ENCODE peak calls at places on chromosomes 2 and 18, in seven cellular contexts. I is progenitor cell of endocrine pancreas; H is type B pancreatic cell; A is bronchial epithelial cell; D is NCI-H82; J is DMS153; U is activated naive CD8-positive, alpha-beta T cell treated with anti-CD3 and anti-CD28 coated beads, Interleukin-2, amount 50 U/mL, for 24 hours. N is an unnamed sample.

GRCh38 chr2:172735646-172736418 is at the start of gene RAPGEF4:
- DNase-seq in J (no peak), D (peak), U (peak), A (no peak), I (peak), H (no peak), N (no peak)

GRCh38 chr18:72762505-72763122 is 105.2 kb downstream of the NETO1 start:
- DNase-seq in A (peak), U (no peak), D (peak), H (no peak), I (no peak), J (peak), N (no peak)

GRCh38 chr18:8841781-8842485 is 136.6 kb downstream of the MTCL1 start:
- DNase-seq in J (no peak), U (no peak), H (no peak), I (no peak), D (no peak), A (peak), N (no peak)

GRCh38 chr2:10346929-10347558 is 44.3 kb downstream of the HPCAL1 start:
- DNase-seq in D (no peak), U (no peak), A (no peak), I (no peak), H (no peak), J (no peak), N (no peak)

GRCh38 chr2:37569986-37570688 is 101.3 kb downstream of the CDC42EP3 start:
- DNase-seq in H (no peak), I (no peak), A (peak), D (no peak), J (no peak), U (no peak), N (no peak)

GRCh38 chr2:108145551-108145950 is 94.2 kb upstream of the SULT1C3 start:
- DNase-seq in U (no peak), I (no peak), A (peak), D (peak), J (no peak), H (no peak), N (no peak)

GRCh38 chr2:69755862-69756467 is 14.0 kb downstream of the ANXA4 start:
- DNase-seq in U (no peak), J (no peak), H (no peak), I (no peak), D (no peak), A (peak), N (no peak)

GRCh38 chr2:231710751-231711676 is 2.7 kb downstream of the PTMA start:
- DNase-seq in D (peak), H (no peak), I (no peak), U (peak), J (no peak), A (no peak), N (no peak)

GRCh38 chr2:118047273-118047898 is 33.5 kb upstream of the CCDC93 start:
- DNase-seq in J (peak), A (peak), H (no peak), U (no peak), I (no peak), D (no peak), N (no peak)

GRCh38 chr2:120382541-120383144 is 36.7 kb downstream of the INHBB start:
- DNase-seq in D (no peak), J (no peak), A (no peak), H (no peak), I (no peak), U (no peak), N (no peak)

GRCh38 chr2:172783091-172783898 is 47.6 kb downstream of the RAPGEF4 start:
- DNase-seq in H (no peak), A (peak), D (no peak), I (no peak), U (no peak), J (no peak), N (no peak)

GRCh38 chr2:30394096-30394495 is 53.0 kb upstream of the LCLAT1 start:
- DNase-seq in H (no peak), A (no peak), D (peak), J (peak), I (no peak), U (no peak), N (no peak)

GRCh38 chr2:113724010-113724409 is 32.4 kb downstream of the SLC35F5 start:
- DNase-seq in D (peak), J (no peak), I (no peak), A (no peak), U (no peak), H (no peak), N (no peak)

GRCh38 chr2:223935459-223936125 is 9.5 kb downstream of the WDFY1 start:
- DNase-seq in A (no peak), J (no peak), D (no peak), I (no peak), U (no peak), H (no peak), N (no peak)

GRCh38 chr18:55189972-55190371 is 230.7 kb upstream of the CCDC68 start:
- DNase-seq in A (no peak), J (no peak), I (no peak), U (no peak), H (no peak), D (peak), N (no peak)

GRCh38 chr18:21444465-21445023 is 156.0 kb downstream of the ESCO1 start:
- DNase-seq in H (no peak), U (no peak), J (peak), I (no peak), A (peak), D (peak), N (no peak)

GRCh38 chr2:48209214-48209885 is 303.1 kb upstream of the FBXO11 start:
- DNase-seq in A (peak), J (no peak), I (no peak), U (no peak), D (peak), H (no peak), N (no peak)

GRCh38 chr2:95072424-95072823 is 46.9 kb downstream of the MAL start:
- DNase-seq in U (no peak), D (no peak), J (no peak), A (no peak), I (no peak), H (no peak), N (no peak)